ENCODE peak calls at places on chromosomes 3 and 15, in six cellular contexts. N is AG08396; S is lung; T is non-pigmented ciliary epithelial cell; Q is activated naive CD4-positive, alpha-beta T cell; D is EL. X is an unnamed sample.

GRCh38 chr15:56948000-56948765 is 29.7 kb downstream of the TCF12 start:
- DNase-seq in Q (no peak), N (no peak), T (no peak), S (no peak), D (no peak), X (no peak)

GRCh38 chr15:40912478-40912877 is 16.7 kb upstream of the DLL4 start:
- DNase-seq in Q (no peak), N (no peak), D (no peak), S (no peak), T (no peak), X (no peak)

GRCh38 chr3:9980251-9980650 is 6.4 kb downstream of the EMC3 start:
- DNase-seq in D (no peak), N (no peak), Q (no peak), T (no peak), S (no peak), X (no peak)

GRCh38 chr3:184564685-184565385 is 3.2 kb downstream of the EPHB3 start:
- DNase-seq in N (no peak), D (no peak), T (no peak), Q (no peak), S (no peak), X (no peak)

GRCh38 chr15:60005352-60006202 is 1.5 kb downstream of the FOXB1 start:
- DNase-seq in S (no peak), N (no peak), T (no peak), Q (no peak), D (no peak), X (no peak)

GRCh38 chr3:11413071-11413470 is 140.9 kb downstream of the ATG7 start:
- DNase-seq in T (no peak), D (no peak), Q (no peak), S (no peak), N (no peak), X (no peak)

GRCh38 chr3:14521611-14522010 is 18.5 kb downstream of the GRIP2 start:
- DNase-seq in N (no peak), D (no peak), Q (no peak), T (no peak), S (no peak), X (no peak)

GRCh38 chr15:76711351-76711827 is 193.8 kb downstream of the SCAPER start:
- DNase-seq in N (no peak), Q (no peak), T (no peak), S (no peak), D (no peak), X (no peak)

X was measured in hepatocyte.